ENCODE peak calls at places on chromosomes 1 and 21, in eight cellular contexts. V is type B pancreatic cell; G is H54; O is CD4-positive, alpha-beta T cell; J is activated CD8-positive, alpha-beta memory T cell treated with anti-CD3 and anti-CD28 coated beads, Interleukin-2, amount 10 ng/mL, durations not matched to agents 7 days and 5 days; C is NCI-H1436; F is colonic mucosa; A is activated T-cell treated with anti-CD3 and anti-CD28 coated beads, Interleukin-2, amount 50 U/mL, for 4 hours. M is an unnamed sample.

GRCh38 chr1:161725888-161726630 is 4.7 kb downstream of the FCRLB start:
- DNase-seq in V (no peak), G (peak; percentile 30), O (peak; percentile 10), J (peak; percentile 57), C (no peak), F (peak; percentile 38), A (peak; percentile 15), M (peak; percentile 39)

GRCh38 chr1:175176246-175176645 is 16.3 kb downstream of the KIAA0040 start:
- DNase-seq in V (no peak), G (no peak), O (no peak), J (no peak), C (no peak), F (no peak), A (no peak), M (no peak)

GRCh38 chr1:227299238-227299637 is 19.1 kb downstream of the CDC42BPA start:
- DNase-seq in V (no peak), G (no peak), O (no peak), J (no peak), C (no peak), F (no peak), A (no peak), M (no peak)

GRCh38 chr1:87683557-87683956 is 354.9 kb downstream of the LMO4 start:
- DNase-seq in V (no peak), G (no peak), O (no peak), J (no peak), C (peak; percentile 17), F (no peak), A (no peak), M (no peak)

GRCh38 chr1:5994713-5995621 is 2.7 kb upstream of the NPHP4 start:
- DNase-seq in V (no peak), G (no peak), O (peak; percentile 61), J (peak; percentile 85), C (no peak), F (peak; percentile 27), A (peak; percentile 52), M (peak; percentile 83)

GRCh38 chr1:192905049-192905448 is 96.2 kb downstream of the RGS2 start:
- DNase-seq in V (no peak), G (no peak), O (no peak), J (no peak), C (no peak), F (no peak), A (no peak), M (no peak)

GRCh38 chr21:33984021-33984481 is 68.4 kb upstream of the ATP5PO start:
- DNase-seq in V (no peak), G (no peak), O (no peak), J (no peak), C (no peak), F (no peak), A (no peak), M (no peak)

GRCh38 chr1:16351449-16351993 is 759 bp downstream of the FBXO42 start:
- DNase-seq in V (no peak), G (no peak), O (no peak), J (no peak), C (no peak), F (peak; percentile 39), A (no peak), M (no peak)

GRCh38 chr1:221449801-221450470 is 292.0 kb downstream of the DUSP10 start:
- DNase-seq in V (no peak), G (no peak), O (no peak), J (no peak), C (no peak), F (no peak), A (no peak), M (no peak)

GRCh38 chr1:9121891-9122409 is 7.0 kb downstream of the GPR157 start:
- DNase-seq in V (no peak), G (no peak), O (peak; percentile 25), J (peak; percentile 52), C (no peak), F (no peak), A (peak; percentile 35), M (peak; percentile 39)

GRCh38 chr1:19165501-19165900 is 44.6 kb downstream of the UBR4 start:
- DNase-seq in V (no peak), G (no peak), O (no peak), J (no peak), C (no peak), F (peak; percentile 65), A (no peak), M (no peak)

GRCh38 chr1:229127301-229127700 is 143.6 kb upstream of the RAB4A start:
- DNase-seq in V (no peak), G (no peak), O (no peak), J (peak; percentile 76), C (no peak), F (no peak), A (no peak), M (peak; percentile 48)

GRCh38 chr1:150160964-150161626 is 11.4 kb downstream of the PLEKHO1 start:
- DNase-seq in V (no peak), G (no peak), O (no peak), J (no peak), C (no peak), F (no peak), A (no peak), M (no peak)

GRCh38 chr1:47592296-47592975 is 154.6 kb downstream of the FOXD2 start:
- DNase-seq in V (peak; percentile 49), G (no peak), O (no peak), J (peak; percentile 11), C (peak; percentile 31), F (no peak), A (no peak), M (no peak)

GRCh38 chr1:53546409-53547155 is 87.4 kb downstream of the DMRTB1 start:
- DNase-seq in V (no peak), G (no peak), O (no peak), J (no peak), C (no peak), F (no peak), A (peak; percentile 0), M (no peak)

GRCh38 chr1:193626695-193627094 is 440.3 kb upstream of the B3GALT2 start:
- DNase-seq in V (no peak), G (no peak), O (no peak), J (no peak), C (no peak), F (no peak), A (no peak), M (no peak)

GRCh38 chr1:180940445-180940844 is 27.7 kb downstream of the KIAA1614 start:
- DNase-seq in V (no peak), G (no peak), O (no peak), J (no peak), C (no peak), F (no peak), A (no peak), M (no peak)

GRCh38 chr1:3352084-3352951 is 102.1 kb upstream of the ARHGEF16 start:
- DNase-seq in V (peak; percentile 81), G (peak; percentile 63), O (no peak), J (no peak), C (no peak), F (peak; percentile 34), A (no peak), M (no peak)

GRCh38 chr1:93502561-93502960 is 54.6 kb downstream of the FNBP1L start:
- DNase-seq in V (no peak), G (no peak), O (no peak), J (no peak), C (no peak), F (no peak), A (no peak), M (no peak)

GRCh38 chr21:34926784-34927548 is 122.1 kb downstream of the RUNX1 start:
- DNase-seq in V (no peak), G (peak; percentile 30), O (no peak), J (no peak), C (no peak), F (peak; percentile 65), A (no peak), M (no peak)

GRCh38 chr1:1967151-1967550 is 36.4 kb downstream of the CFAP74 start:
- DNase-seq in V (no peak), G (no peak), O (no peak), J (no peak), C (no peak), F (no peak), A (no peak), M (no peak)

GRCh38 chr1:224509881-224510280 is 75.3 kb upstream of the WDR26 start:
- DNase-seq in V (no peak), G (no peak), O (no peak), J (no peak), C (no peak), F (no peak), A (no peak), M (no peak)

GRCh38 chr1:86527306-86527705 is 19.6 kb upstream of the CLCA4 start:
- DNase-seq in V (no peak), G (no peak), O (no peak), J (no peak), C (no peak), F (no peak), A (no peak), M (no peak)

GRCh38 chr1:14390816-14391215 is 207.7 kb upstream of the KAZN start:
- DNase-seq in V (no peak), G (no peak), O (no peak), J (no peak), C (no peak), F (no peak), A (no peak), M (no peak)

GRCh38 chr1:60388092-60388987 is 314.8 kb upstream of the C1orf87 start:
- DNase-seq in V (no peak), G (no peak), O (no peak), J (no peak), C (peak; percentile 40), F (no peak), A (no peak), M (no peak)

GRCh38 chr1:16915627-16915973 is 6.1 kb upstream of the CROCC start:
- DNase-seq in V (no peak), G (no peak), O (no peak), J (no peak), C (no peak), F (no peak), A (no peak), M (no peak)